ENCODE peak calls at places on chromosome 20, in six cellular contexts. One of them, this sample, is unnamed.
A peak's percentile ranks its signal among the peaks of the same experiment; 100 is the strongest.

GRCh38 chr20:37915434-37915787 is 12.5 kb downstream of the VSTM2L start:
- DNase-seq in left lung: no peak
- DNase-seq in coronary artery: no peak
- DNase-seq in fibroblast of lung: no peak
- DNase-seq in A549: no peak
- DNase-seq in kidney epithelial cell: no peak
- DNase-seq in this sample: no peak

GRCh38 chr20:62370115-62370806 is 3.1 kb upstream of the LAMA5 start:
- DNase-seq in kidney epithelial cell: no peak
- DNase-seq in A549: no peak
- DNase-seq in left lung: no peak
- DNase-seq in fibroblast of lung: peak; percentile 87
- DNase-seq in coronary artery: no peak
- DNase-seq in this sample: peak; percentile 91

GRCh38 chr20:20815711-20816455 is 103.4 kb upstream of the RALGAPA2 start:
- DNase-seq in fibroblast of lung: no peak
- DNase-seq in left lung: no peak
- DNase-seq in kidney epithelial cell: no peak
- DNase-seq in coronary artery: no peak
- DNase-seq in A549: no peak
- DNase-seq in this sample: no peak

GRCh38 chr20:21027569-21027968 is 78.6 kb downstream of the LINC00237 start:
- DNase-seq in kidney epithelial cell: no peak
- DNase-seq in left lung: no peak
- DNase-seq in fibroblast of lung: no peak
- DNase-seq in coronary artery: no peak
- DNase-seq in A549: peak; percentile 53
- DNase-seq in this sample: no peak

GRCh38 chr20:36202891-36203338 is 33.4 kb upstream of the AAR2 start:
- DNase-seq in kidney epithelial cell: no peak
- DNase-seq in left lung: peak; percentile 93
- DNase-seq in A549: peak; percentile 89
- DNase-seq in fibroblast of lung: peak; percentile 22
- DNase-seq in coronary artery: no peak
- DNase-seq in this sample: peak; percentile 40

GRCh38 chr20:17442588-17442987 is 88.6 kb downstream of the BFSP1 start:
- DNase-seq in left lung: no peak
- DNase-seq in A549: no peak
- DNase-seq in coronary artery: no peak
- DNase-seq in fibroblast of lung: no peak
- DNase-seq in kidney epithelial cell: no peak
- DNase-seq in this sample: no peak

GRCh38 chr20:12040261-12040660 is 122.6 kb downstream of the BTBD3 start:
- DNase-seq in A549: no peak
- DNase-seq in left lung: no peak
- DNase-seq in coronary artery: no peak
- DNase-seq in kidney epithelial cell: no peak
- DNase-seq in fibroblast of lung: no peak
- DNase-seq in this sample: no peak

GRCh38 chr20:50456452-50457324 is 53.5 kb upstream of the PTPN1 start:
- DNase-seq in A549: no peak
- DNase-seq in coronary artery: no peak
- DNase-seq in fibroblast of lung: no peak
- DNase-seq in kidney epithelial cell: no peak
- DNase-seq in left lung: no peak
- DNase-seq in this sample: no peak

GRCh38 chr20:10412591-10413408 is 21.2 kb downstream of the MKKS start:
- DNase-seq in A549: peak; percentile 43
- DNase-seq in coronary artery: no peak
- DNase-seq in fibroblast of lung: peak; percentile 18
- DNase-seq in left lung: no peak
- DNase-seq in kidney epithelial cell: no peak
- DNase-seq in this sample: no peak

GRCh38 chr20:1788039-1788438 is 107.2 kb upstream of the SIRPA start:
- DNase-seq in kidney epithelial cell: no peak
- DNase-seq in coronary artery: no peak
- DNase-seq in fibroblast of lung: no peak
- DNase-seq in left lung: no peak
- DNase-seq in A549: no peak
- DNase-seq in this sample: no peak
- H3K4me3 ChIP-seq in kidney epithelial cell: no peak overlapping the region
- H3K4me3 ChIP-seq in coronary artery: no peak overlapping the region
- H3K4me3 ChIP-seq in fibroblast of lung: no peak overlapping the region
- H3K4me3 ChIP-seq in left lung: no peak overlapping the region
- H3K4me3 ChIP-seq in A549: no peak overlapping the region
- H3K4me3 ChIP-seq in this sample: no peak overlapping the region

DNA sequence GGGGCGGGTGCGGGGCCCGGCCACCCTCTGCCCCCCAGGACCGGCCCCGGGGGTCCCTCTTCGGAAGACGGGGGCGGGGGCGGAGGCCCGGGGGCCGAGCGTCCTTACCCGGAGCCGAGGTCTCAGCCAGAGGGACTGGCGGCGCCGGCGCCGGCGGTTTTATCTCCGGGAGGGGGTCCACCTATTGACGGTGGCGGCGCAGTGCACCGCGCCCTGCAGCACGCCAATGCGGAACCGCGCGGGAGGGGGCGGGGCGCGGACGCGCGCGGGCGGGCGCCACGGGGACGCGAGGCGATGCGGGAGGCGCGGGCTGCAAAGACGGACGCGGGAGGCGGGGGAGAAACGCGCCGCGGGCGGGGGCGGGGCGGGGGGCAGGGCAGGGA is at the start of gene EEF1A2:
- DNase-seq in fibroblast of lung: no peak
- DNase-seq in coronary artery: no peak
- DNase-seq in left lung: peak; percentile 79
- DNase-seq in kidney epithelial cell: no peak
- DNase-seq in A549: peak; percentile 68
- DNase-seq in this sample: no peak
- TF ChIP-seq CTCF in fibroblast of lung: no peak
- TF ChIP-seq CTCF in coronary artery: no peak
- TF ChIP-seq CTCF in left lung: no peak
- TF ChIP-seq CTCF in kidney epithelial cell: peak; percentile 1
- TF ChIP-seq CTCF in A549: peak; percentile 19
- TF ChIP-seq CTCF in this sample: no peak

GRCh38 chr20:47126374-47126705 is 230.2 kb downstream of the ZMYND8 start:
- DNase-seq in fibroblast of lung: peak; percentile 21
- DNase-seq in left lung: no peak
- DNase-seq in kidney epithelial cell: no peak
- DNase-seq in coronary artery: no peak
- DNase-seq in A549: no peak
- DNase-seq in this sample: no peak
- H3K4me3 ChIP-seq in fibroblast of lung: no peak overlapping the region
- H3K4me3 ChIP-seq in left lung: no peak overlapping the region
- H3K4me3 ChIP-seq in kidney epithelial cell: no peak overlapping the region
- H3K4me3 ChIP-seq in coronary artery: no peak overlapping the region
- H3K4me3 ChIP-seq in A549: no peak overlapping the region
- H3K4me3 ChIP-seq in this sample: no peak overlapping the region

GRCh38 chr20:53020834-53021233 is 48.7 kb downstream of the TSHZ2 start:
- DNase-seq in coronary artery: no peak
- DNase-seq in A549: no peak
- DNase-seq in fibroblast of lung: no peak
- DNase-seq in left lung: no peak
- DNase-seq in kidney epithelial cell: no peak
- DNase-seq in this sample: no peak
- TF ChIP-seq CTCF in coronary artery: no peak
- TF ChIP-seq CTCF in A549: no peak
- TF ChIP-seq CTCF in fibroblast of lung: no peak
- TF ChIP-seq CTCF in left lung: no peak
- TF ChIP-seq CTCF in kidney epithelial cell: no peak
- TF ChIP-seq CTCF in this sample: no peak

DNA sequence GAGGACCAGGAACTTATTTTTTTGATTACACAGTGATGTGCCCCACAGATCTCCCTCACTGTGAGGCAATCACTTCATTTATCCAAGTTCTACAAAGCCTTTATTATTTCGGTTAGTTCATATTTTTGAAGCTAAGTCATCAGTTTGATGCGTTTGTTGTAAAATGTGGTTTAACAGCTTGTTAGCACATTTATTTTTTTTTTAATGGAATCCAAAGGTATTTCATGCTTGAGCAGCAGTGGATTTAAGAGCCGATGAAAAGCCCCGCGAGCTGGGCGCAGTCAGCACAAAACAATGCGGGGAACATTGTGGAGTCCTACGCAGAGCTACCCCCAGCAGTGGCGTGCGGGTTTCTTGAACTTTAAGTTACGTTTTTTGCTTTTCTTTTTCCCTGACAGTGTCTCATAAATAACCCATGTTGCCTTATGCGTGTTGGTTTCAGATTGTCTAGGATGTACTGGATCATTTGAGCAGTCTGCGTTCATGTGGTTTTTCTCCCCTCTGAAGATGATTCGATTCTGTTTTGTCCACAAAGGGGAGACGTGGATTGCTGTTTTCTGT is 233.6 kb upstream of the BMP2 start:
- DNase-seq in coronary artery: no peak
- DNase-seq in fibroblast of lung: peak; percentile 99
- DNase-seq in left lung: peak; percentile 35
- DNase-seq in A549: no peak
- DNase-seq in kidney epithelial cell: peak; percentile 98
- DNase-seq in this sample: peak; percentile 90
- H3K4me3 ChIP-seq in coronary artery: peak overlapping the region; percentile 56
- H3K4me3 ChIP-seq in fibroblast of lung: peak overlapping the region; percentile 37
- H3K4me3 ChIP-seq in left lung: no peak overlapping the region
- H3K4me3 ChIP-seq in A549: no peak overlapping the region
- H3K4me3 ChIP-seq in kidney epithelial cell: peak overlapping the region; percentile 24
- H3K4me3 ChIP-seq in this sample: peak overlapping the region; percentile 35

GRCh38 chr20:59645761-59646171 is 41.4 kb downstream of the PHACTR3 start:
- DNase-seq in kidney epithelial cell: no peak
- DNase-seq in A549: no peak
- DNase-seq in coronary artery: peak; percentile 26
- DNase-seq in fibroblast of lung: no peak
- DNase-seq in left lung: no peak
- DNase-seq in this sample: no peak
- TF ChIP-seq CTCF in kidney epithelial cell: peak; percentile 9
- TF ChIP-seq CTCF in A549: no peak
- TF ChIP-seq CTCF in coronary artery: no peak
- TF ChIP-seq CTCF in fibroblast of lung: no peak
- TF ChIP-seq CTCF in left lung: no peak
- TF ChIP-seq CTCF in this sample: no peak

GRCh38 chr20:23626040-23626620 is 11.6 kb downstream of the CST3 start:
- DNase-seq in kidney epithelial cell: no peak
- DNase-seq in left lung: no peak
- DNase-seq in fibroblast of lung: no peak
- DNase-seq in A549: no peak
- DNase-seq in coronary artery: no peak
- DNase-seq in this sample: peak; percentile 80

GRCh38 chr20:23625236-23625964 is 12.4 kb downstream of the CST3 start:
- DNase-seq in A549: no peak
- DNase-seq in left lung: no peak
- DNase-seq in kidney epithelial cell: no peak
- DNase-seq in coronary artery: no peak
- DNase-seq in fibroblast of lung: no peak
- DNase-seq in this sample: peak; percentile 64

GRCh38 chr20:23629017-23629541 is 8.7 kb downstream of the CST3 start:
- DNase-seq in kidney epithelial cell: peak; percentile 74
- DNase-seq in A549: peak; percentile 68
- DNase-seq in fibroblast of lung: peak; percentile 81
- DNase-seq in coronary artery: no peak
- DNase-seq in left lung: peak; percentile 68
- DNase-seq in this sample: peak; percentile 74

GRCh38 chr20:23628402-23629016 is 9.2 kb downstream of the CST3 start:
- DNase-seq in kidney epithelial cell: no peak
- DNase-seq in coronary artery: no peak
- DNase-seq in A549: no peak
- DNase-seq in left lung: no peak
- DNase-seq in fibroblast of lung: no peak
- DNase-seq in this sample: no peak

DNA sequence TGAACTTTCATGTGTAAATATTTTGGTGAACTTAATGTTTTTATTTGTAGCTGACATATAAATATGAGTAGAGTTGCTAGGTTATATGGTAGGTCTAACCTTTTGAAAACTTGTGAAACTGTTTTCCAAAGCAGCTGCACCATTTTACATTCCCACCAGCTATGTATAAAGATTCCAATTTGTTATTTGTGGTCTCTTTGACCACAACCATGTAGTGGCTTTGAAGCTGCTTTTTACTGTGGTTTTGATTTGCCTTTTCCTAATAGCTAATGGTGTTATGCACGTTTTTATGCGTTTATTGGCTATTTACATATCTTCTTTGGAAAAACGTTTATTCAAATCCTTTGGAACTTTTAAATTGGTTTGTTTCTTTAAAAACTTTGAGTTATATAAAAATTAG is 10.3 kb downstream of the CST3 start:
- DNase-seq in A549: no peak
- DNase-seq in left lung: no peak
- DNase-seq in fibroblast of lung: peak; percentile 51
- DNase-seq in coronary artery: no peak
- DNase-seq in kidney epithelial cell: no peak
- DNase-seq in this sample: peak; percentile 63
- H3K4me3 ChIP-seq in A549: no peak overlapping the region
- H3K4me3 ChIP-seq in left lung: no peak overlapping the region
- H3K4me3 ChIP-seq in fibroblast of lung: no peak overlapping the region
- H3K4me3 ChIP-seq in coronary artery: no peak overlapping the region
- H3K4me3 ChIP-seq in kidney epithelial cell: no peak overlapping the region
- H3K4me3 ChIP-seq in this sample: no peak overlapping the region

GRCh38 chr20:60037120-60037499 is 78.9 kb downstream of the CDH26 start:
- DNase-seq in A549: peak; percentile 22
- DNase-seq in left lung: no peak
- DNase-seq in kidney epithelial cell: no peak
- DNase-seq in coronary artery: no peak
- DNase-seq in fibroblast of lung: peak; percentile 42
- DNase-seq in this sample: no peak
- TF ChIP-seq CTCF in A549: no peak
- TF ChIP-seq CTCF in left lung: no peak
- TF ChIP-seq CTCF in kidney epithelial cell: peak; percentile 45
- TF ChIP-seq CTCF in coronary artery: no peak
- TF ChIP-seq CTCF in fibroblast of lung: peak; percentile 25
- TF ChIP-seq CTCF in this sample: peak; percentile 14

DNA sequence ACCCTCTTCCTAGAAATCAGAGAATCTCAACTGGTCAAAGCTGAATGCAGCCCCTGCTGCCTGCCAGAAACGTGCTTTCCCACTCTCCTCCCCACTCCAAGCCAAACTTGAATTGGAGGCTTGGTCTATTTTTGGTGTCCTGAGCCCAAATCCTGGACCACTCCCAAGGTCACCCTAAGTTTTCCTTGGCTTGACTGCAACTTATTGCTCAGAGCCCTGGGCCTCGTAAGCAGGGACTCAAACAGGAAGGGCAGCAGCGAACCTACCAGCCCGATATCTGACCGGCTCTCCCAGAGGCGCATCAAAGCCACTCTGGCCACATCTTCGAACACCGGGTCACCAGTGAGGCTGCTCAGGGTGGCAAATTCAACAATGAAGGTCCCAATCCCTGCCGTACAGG is 12.7 kb downstream of the EDEM2 start:
- DNase-seq in left lung: no peak
- DNase-seq in coronary artery: peak; percentile 80
- DNase-seq in kidney epithelial cell: no peak
- DNase-seq in fibroblast of lung: peak; percentile 14
- DNase-seq in A549: no peak
- DNase-seq in this sample: no peak
- H3K4me3 ChIP-seq in left lung: no peak overlapping the region
- H3K4me3 ChIP-seq in coronary artery: peak overlapping the region; percentile 41
- H3K4me3 ChIP-seq in kidney epithelial cell: no peak overlapping the region
- H3K4me3 ChIP-seq in fibroblast of lung: no peak overlapping the region
- H3K4me3 ChIP-seq in A549: no peak overlapping the region
- H3K4me3 ChIP-seq in this sample: no peak overlapping the region